ENCODE peak calls at places on chromosomes 12 and 14, in five cellular contexts. One of them, this sample, is unnamed.

GRCh38 chr12:106585862-106586534 is 3.2 kb downstream of the RFX4 start:
- DNase-seq in NCI-H526: peak; percentile 77
- DNase-seq in retina: peak; percentile 83
- DNase-seq in RCC 7860: no peak
- DNase-seq in Right ventricle myocardium superior: no peak
- DNase-seq in this sample: no peak

GRCh38 chr12:131500564-131500963 is 210.3 kb upstream of the SFSWAP start:
- DNase-seq in NCI-H526: no peak
- DNase-seq in retina: no peak
- DNase-seq in RCC 7860: no peak
- DNase-seq in Right ventricle myocardium superior: no peak
- DNase-seq in this sample: no peak

GRCh38 chr12:69655616-69656336 is 43.3 kb downstream of the BEST3 start:
- DNase-seq in NCI-H526: no peak
- DNase-seq in retina: no peak
- DNase-seq in RCC 7860: peak; percentile 69
- DNase-seq in Right ventricle myocardium superior: no peak
- DNase-seq in this sample: no peak

GRCh38 chr12:123118397-123118945 is 32.4 kb downstream of the PITPNM2 start:
- DNase-seq in NCI-H526: peak; percentile 90
- DNase-seq in retina: no peak
- DNase-seq in RCC 7860: no peak
- DNase-seq in Right ventricle myocardium superior: no peak
- DNase-seq in this sample: no peak

GRCh38 chr14:19838433-19838832 is 34.9 kb downstream of the OR4N2 start:
- DNase-seq in NCI-H526: no peak
- DNase-seq in retina: no peak
- DNase-seq in RCC 7860: no peak
- DNase-seq in Right ventricle myocardium superior: no peak
- DNase-seq in this sample: no peak

GRCh38 chr12:19299765-19300164 is 139.5 kb upstream of the AEBP2 start:
- DNase-seq in NCI-H526: no peak
- DNase-seq in retina: no peak
- DNase-seq in RCC 7860: peak; percentile 33
- DNase-seq in Right ventricle myocardium superior: no peak
- DNase-seq in this sample: no peak

GRCh38 chr12:131928080-131928764 is 854 bp upstream of the PUS1 start:
- DNase-seq in NCI-H526: peak; percentile 59
- DNase-seq in retina: no peak
- DNase-seq in RCC 7860: no peak
- DNase-seq in Right ventricle myocardium superior: peak; percentile 66
- DNase-seq in this sample: no peak

GRCh38 chr12:34347367-34347766 is 325.1 kb downstream of the ALG10 start:
- DNase-seq in NCI-H526: peak; percentile 61
- DNase-seq in retina: no peak
- DNase-seq in RCC 7860: no peak
- DNase-seq in Right ventricle myocardium superior: no peak
- DNase-seq in this sample: no peak

GRCh38 chr12:41981758-41982157 is 162.9 kb downstream of the GXYLT1 start:
- DNase-seq in NCI-H526: no peak
- DNase-seq in retina: no peak
- DNase-seq in RCC 7860: no peak
- DNase-seq in Right ventricle myocardium superior: no peak
- DNase-seq in this sample: no peak

GRCh38 chr12:19277707-19278106 is 148.2 kb downstream of the PLEKHA5 start:
- DNase-seq in NCI-H526: no peak
- DNase-seq in retina: no peak
- DNase-seq in RCC 7860: no peak
- DNase-seq in Right ventricle myocardium superior: no peak
- DNase-seq in this sample: no peak

GRCh38 chr12:51887476-51888315 is at the start of gene ANKRD33:
- DNase-seq in NCI-H526: peak; percentile 74
- DNase-seq in retina: peak; percentile 65
- DNase-seq in RCC 7860: no peak
- DNase-seq in Right ventricle myocardium superior: peak; percentile 73
- DNase-seq in this sample: no peak

GRCh38 chr14:49196327-49196726 is 389.9 kb downstream of the RPS29 start:
- DNase-seq in NCI-H526: no peak
- DNase-seq in retina: no peak
- DNase-seq in RCC 7860: no peak
- DNase-seq in Right ventricle myocardium superior: no peak
- DNase-seq in this sample: no peak

GRCh38 chr12:130696377-130696776 is 19.7 kb downstream of the RIMBP2 start:
- DNase-seq in NCI-H526: no peak
- DNase-seq in retina: no peak
- DNase-seq in RCC 7860: no peak
- DNase-seq in Right ventricle myocardium superior: no peak
- DNase-seq in this sample: no peak

GRCh38 chr14:53714495-53715389 is 241.9 kb downstream of the BMP4 start:
- DNase-seq in NCI-H526: no peak
- DNase-seq in retina: no peak
- DNase-seq in RCC 7860: no peak
- DNase-seq in Right ventricle myocardium superior: no peak
- DNase-seq in this sample: no peak

GRCh38 chr14:34539407-34540180 is at the start of gene EAPP:
- DNase-seq in NCI-H526: no peak
- DNase-seq in retina: peak; percentile 94
- DNase-seq in RCC 7860: peak; percentile 79
- DNase-seq in Right ventricle myocardium superior: peak; percentile 99
- DNase-seq in this sample: peak; percentile 98

GRCh38 chr12:64895541-64895940 is 71.1 kb downstream of the TBC1D30 start:
- DNase-seq in NCI-H526: no peak
- DNase-seq in retina: no peak
- DNase-seq in RCC 7860: no peak
- DNase-seq in Right ventricle myocardium superior: no peak
- DNase-seq in this sample: no peak

GRCh38 chr12:47965581-47965980 is 2.2 kb downstream of the TMEM106C start:
- DNase-seq in NCI-H526: no peak
- DNase-seq in retina: no peak
- DNase-seq in RCC 7860: no peak
- DNase-seq in Right ventricle myocardium superior: no peak
- DNase-seq in this sample: no peak

GRCh38 chr12:53053223-53054111 is 3.6 kb downstream of the TNS2 start:
- DNase-seq in NCI-H526: peak; percentile 89
- DNase-seq in retina: peak; percentile 45
- DNase-seq in RCC 7860: no peak
- DNase-seq in Right ventricle myocardium superior: no peak
- DNase-seq in this sample: peak; percentile 55

GRCh38 chr14:61484011-61484410 is 162.6 kb downstream of the PRKCH start:
- DNase-seq in NCI-H526: no peak
- DNase-seq in retina: no peak
- DNase-seq in RCC 7860: no peak
- DNase-seq in Right ventricle myocardium superior: no peak
- DNase-seq in this sample: no peak

GRCh38 chr12:125340791-125341190 is 275.6 kb downstream of the AACS start:
- DNase-seq in NCI-H526: no peak
- DNase-seq in retina: no peak
- DNase-seq in RCC 7860: peak; percentile 22
- DNase-seq in Right ventricle myocardium superior: no peak
- DNase-seq in this sample: peak; percentile 18